ENCODE peak calls at places on chromosomes 13 and 19, in four cellular contexts. One of them, this sample, is unnamed.

GRCh38 chr19:3607398-3608078 is 863 bp upstream of the TBXA2R start:
- DNase-seq in anterior cingulate cortex: no peak
- DNase-seq in fibroblast of lung: no peak
- DNase-seq in head of caudate nucleus: no peak
- DNase-seq in this sample: peak

GRCh38 chr13:100980171-100980570 is 305.6 kb upstream of the TMTC4 start:
- DNase-seq in anterior cingulate cortex: no peak
- DNase-seq in fibroblast of lung: no peak
- DNase-seq in head of caudate nucleus: no peak
- DNase-seq in this sample: no peak

GRCh38 chr19:49973987-49974386 is 13.0 kb upstream of the SIGLEC11 start:
- DNase-seq in anterior cingulate cortex: no peak
- DNase-seq in fibroblast of lung: no peak
- DNase-seq in head of caudate nucleus: no peak
- DNase-seq in this sample: peak

GRCh38 chr19:57886046-57886445 is 2.8 kb downstream of the ZNF814 start:
- DNase-seq in anterior cingulate cortex: no peak
- DNase-seq in fibroblast of lung: no peak
- DNase-seq in head of caudate nucleus: no peak
- DNase-seq in this sample: no peak

GRCh38 chr19:15426485-15427349 is 7.9 kb upstream of the AKAP8L start:
- DNase-seq in anterior cingulate cortex: no peak
- DNase-seq in fibroblast of lung: no peak
- DNase-seq in head of caudate nucleus: no peak
- DNase-seq in this sample: peak

GRCh38 chr13:52968074-52968700 is 60.4 kb upstream of the OLFM4 start:
- DNase-seq in anterior cingulate cortex: peak
- DNase-seq in fibroblast of lung: peak
- DNase-seq in head of caudate nucleus: peak
- DNase-seq in this sample: peak

GRCh38 chr19:6664916-6665315 is 5.0 kb downstream of the TNFSF14 start:
- DNase-seq in anterior cingulate cortex: no peak
- DNase-seq in fibroblast of lung: no peak
- DNase-seq in head of caudate nucleus: no peak
- DNase-seq in this sample: no peak

GRCh38 chr13:31765441-31765840 is 26.1 kb downstream of the RXFP2 start:
- DNase-seq in anterior cingulate cortex: no peak
- DNase-seq in fibroblast of lung: peak
- DNase-seq in head of caudate nucleus: no peak
- DNase-seq in this sample: no peak

GRCh38 chr19:40542197-40542859 is 34.3 kb upstream of the SHKBP1 start:
- DNase-seq in anterior cingulate cortex: no peak
- DNase-seq in fibroblast of lung: peak
- DNase-seq in head of caudate nucleus: no peak
- DNase-seq in this sample: peak

GRCh38 chr13:113903912-113904311 is 40.0 kb upstream of the GAS6 start:
- DNase-seq in anterior cingulate cortex: no peak
- DNase-seq in fibroblast of lung: no peak
- DNase-seq in head of caudate nucleus: no peak
- DNase-seq in this sample: no peak

GRCh38 chr13:20193924-20194631 is 1.3 kb upstream of the GJB2 start:
- DNase-seq in anterior cingulate cortex: no peak
- DNase-seq in fibroblast of lung: no peak
- DNase-seq in head of caudate nucleus: no peak
- DNase-seq in this sample: no peak

GRCh38 chr19:35135389-35135909 is 590 bp upstream of the LGI4 start:
- DNase-seq in anterior cingulate cortex: peak
- DNase-seq in fibroblast of lung: peak
- DNase-seq in head of caudate nucleus: peak
- DNase-seq in this sample: peak

GRCh38 chr19:679418-680286 is 3.5 kb downstream of the FSTL3 start:
- DNase-seq in anterior cingulate cortex: peak
- DNase-seq in fibroblast of lung: peak
- DNase-seq in head of caudate nucleus: no peak
- DNase-seq in this sample: peak

GRCh38 chr19:36775768-36776167 is 3.2 kb upstream of the ZNF850 start:
- DNase-seq in anterior cingulate cortex: no peak
- DNase-seq in fibroblast of lung: no peak
- DNase-seq in head of caudate nucleus: peak
- DNase-seq in this sample: no peak

GRCh38 chr13:113029487-113030258 is 60.7 kb downstream of the MCF2L start:
- DNase-seq in anterior cingulate cortex: peak
- DNase-seq in fibroblast of lung: no peak
- DNase-seq in head of caudate nucleus: peak
- DNase-seq in this sample: no peak

GRCh38 chr13:59435024-59435423 is 728.7 kb downstream of the DIAPH3 start:
- DNase-seq in anterior cingulate cortex: no peak
- DNase-seq in fibroblast of lung: no peak
- DNase-seq in head of caudate nucleus: no peak
- DNase-seq in this sample: no peak

GRCh38 chr13:93227280-93227905 is 786 bp downstream of the GPC6 start:
- DNase-seq in anterior cingulate cortex: no peak
- DNase-seq in fibroblast of lung: peak
- DNase-seq in head of caudate nucleus: no peak
- DNase-seq in this sample: peak

GRCh38 chr13:97018029-97018819 is 23.9 kb upstream of the OXGR1 start:
- DNase-seq in anterior cingulate cortex: no peak
- DNase-seq in fibroblast of lung: peak
- DNase-seq in head of caudate nucleus: no peak
- DNase-seq in this sample: no peak

GRCh38 chr13:109400625-109401257 is 385.6 kb downstream of the IRS2 start:
- DNase-seq in anterior cingulate cortex: no peak
- DNase-seq in fibroblast of lung: no peak
- DNase-seq in head of caudate nucleus: no peak
- DNase-seq in this sample: no peak

GRCh38 chr19:15934332-15935078 is at the start of gene CYP4F11:
- DNase-seq in anterior cingulate cortex: peak
- DNase-seq in fibroblast of lung: no peak
- DNase-seq in head of caudate nucleus: peak
- DNase-seq in this sample: peak